ENCODE peak calls at places on chromosomes 5 and 9, in ten cellular contexts. Q is endodermal cell; C is H9; A is activated CD8-positive, alpha-beta T cell treated with anti-CD3 and anti-CD28 coated beads for 36 hours; G is pancreas; S is A549; K is B cell; O is glutamatergic neuron; E is astrocyte of the spinal cord; B is upper lobe of right lung. Y is an unnamed sample.

GRCh38 chr5:179766021-179766725 is 27.6 kb upstream of the LTC4S start:
- DNase-seq in O (no peak), G (no peak), B (no peak), Q (no peak), C (no peak), E (peak), S (no peak), K (no peak), A (no peak), Y (no peak)

GRCh38 chr5:91305640-91306039 is 77.5 kb downstream of the ARRDC3 start:
- DNase-seq in A (no peak), C (no peak), Q (no peak), G (no peak), O (no peak), E (no peak), S (no peak), B (no peak), K (no peak), Y (no peak)

GRCh38 chr9:120940573-120940972 is 14.0 kb upstream of the TRAF1 start:
- DNase-seq in A (no peak), E (no peak), O (no peak), K (no peak), B (no peak), G (no peak), C (no peak), Q (no peak), S (no peak), Y (no peak)

GRCh38 chr5:16013334-16014065 is 166.1 kb downstream of the MARCHF11 start:
- DNase-seq in S (no peak), K (no peak), C (no peak), B (no peak), O (no peak), A (no peak), G (no peak), E (no peak), Q (no peak), Y (no peak)

GRCh38 chr5:23440703-23441102 is 66.7 kb upstream of the PRDM9 start:
- DNase-seq in A (no peak), S (no peak), E (no peak), C (no peak), G (no peak), O (no peak), B (no peak), Q (no peak), K (no peak), Y (no peak)

GRCh38 chr9:135080286-135081263 is 6.9 kb upstream of the OLFM1 start:
- DNase-seq in B (peak), C (peak), E (no peak), A (no peak), S (no peak), K (no peak), O (peak), Q (no peak), G (no peak), Y (no peak)

GRCh38 chr9:5799314-5799713 is 33.6 kb downstream of the ERMP1 start:
- DNase-seq in A (peak), Q (no peak), C (no peak), K (peak), S (peak), B (no peak), G (peak), O (no peak), E (peak), Y (no peak)

GRCh38 chr9:121725008-121725795 is 73.8 kb downstream of the DAB2IP start:
- DNase-seq in O (peak), S (no peak), G (peak), C (no peak), B (peak), K (no peak), E (peak), A (no peak), Q (no peak), Y (no peak)

GRCh38 chr9:127177682-127178265 is 55.3 kb upstream of the ANGPTL2 start:
- DNase-seq in K (no peak), A (no peak), E (no peak), B (peak), Q (peak), C (peak), S (no peak), G (no peak), O (peak), Y (no peak)

GRCh38 chr5:62727184-62727583 is 148.6 kb downstream of the LRRC70 start:
- DNase-seq in K (no peak), Q (no peak), C (no peak), G (no peak), S (no peak), A (no peak), E (no peak), B (no peak), O (no peak), Y (no peak)

GRCh38 chr9:38682713-38683112 is 37.2 kb downstream of the FAM240B start:
- DNase-seq in O (no peak), S (peak), K (no peak), C (no peak), A (no peak), E (peak), B (no peak), Q (peak), G (no peak), Y (no peak)

GRCh38 chr5:127741412-127741811 is 38.2 kb downstream of the CCDC192 start:
- DNase-seq in K (no peak), A (no peak), Q (no peak), C (no peak), E (no peak), G (no peak), B (no peak), S (no peak), O (no peak), Y (no peak)

GRCh38 chr9:136564379-136564988 is 18.6 kb upstream of the NOTCH1 start:
- DNase-seq in Q (peak), B (peak), S (no peak), E (peak), G (no peak), A (no peak), K (no peak), C (no peak), O (no peak), Y (peak)

GRCh38 chr9:673264-673965 is 168.1 kb upstream of the DMRT1 start:
- DNase-seq in A (no peak), E (no peak), Q (no peak), K (no peak), S (no peak), G (no peak), C (no peak), O (no peak), B (no peak), Y (no peak)

GRCh38 chr9:123867034-123867433 is 62.9 kb downstream of the DENND1A start:
- DNase-seq in G (no peak), A (no peak), O (no peak), Q (no peak), K (peak), C (no peak), S (no peak), B (no peak), E (no peak), Y (no peak)

GRCh38 chr5:40594811-40595210 is 84.9 kb upstream of the PTGER4 start:
- DNase-seq in E (peak), A (no peak), K (no peak), S (no peak), O (no peak), B (no peak), G (no peak), Q (no peak), C (no peak), Y (no peak)

GRCh38 chr5:67149933-67150523 is 46.6 kb downstream of the CD180 start:
- DNase-seq in B (no peak), A (no peak), K (no peak), G (no peak), E (peak), O (no peak), C (no peak), S (no peak), Q (no peak), Y (no peak)

GRCh38 chr9:129175825-129176633 is 2.0 kb downstream of the IER5L start:
- DNase-seq in Q (peak), O (peak), E (peak), C (peak), K (peak), A (peak), B (peak), G (peak), S (peak), Y (peak)

GRCh38 chr5:120052916-120053828 is 410.9 kb upstream of the PRR16 start:
- DNase-seq in B (no peak), K (no peak), S (no peak), E (no peak), Q (no peak), A (no peak), G (no peak), C (no peak), O (no peak), Y (no peak)

DNA sequence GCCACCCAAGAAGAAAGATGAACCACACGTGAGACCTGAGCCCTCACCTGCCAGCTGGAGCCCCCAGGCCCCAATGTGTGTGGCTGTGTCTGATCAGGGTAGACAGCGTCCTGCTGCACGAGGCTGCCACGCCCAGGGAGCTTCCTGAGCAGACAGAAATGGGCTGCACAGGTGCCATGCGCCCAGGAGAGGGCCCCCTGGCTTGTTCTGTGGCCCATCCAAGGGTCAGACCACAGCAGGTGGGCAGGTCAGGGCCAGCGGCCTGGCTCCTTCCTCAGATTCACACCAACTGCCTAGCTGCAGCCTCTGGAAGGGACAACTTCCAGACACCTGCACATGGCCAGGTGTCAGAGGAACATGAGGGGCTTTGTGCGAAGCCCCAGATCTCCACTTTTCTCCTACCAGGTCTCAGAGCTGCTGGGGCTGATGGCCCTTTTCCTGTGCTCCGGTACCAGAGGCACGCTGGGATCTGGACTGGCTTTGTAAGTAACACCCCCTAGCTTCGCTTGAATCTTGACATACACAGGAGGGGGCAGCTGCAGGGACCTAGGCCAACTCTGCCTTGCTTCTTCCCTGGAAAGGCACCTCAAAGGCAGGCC is 10.8 kb downstream of the SARDH start:
- DNase-seq in S (no peak), E (no peak), G (peak), O (peak), B (peak), Q (peak), C (peak), K (no peak), A (no peak), Y (peak)
- TF ChIP-seq CTCF in S (no peak), E (no peak), G (no peak), O (no peak), B (no peak), Q (no peak), C (peak), K (no peak), A (no peak), Y (no peak)

GRCh38 chr5:132060501-132061161 is at the start of gene IL3:
- DNase-seq in E (no peak), Q (peak), C (peak), G (peak), O (peak), A (peak), S (no peak), K (no peak), B (peak), Y (no peak)
- TF ChIP-seq CTCF in E (no peak), Q (no peak), C (no peak), G (no peak), O (no peak), A (no peak), S (no peak), K (no peak), B (no peak), Y (no peak)

GRCh38 chr9:131419029-131419614 is 25.2 kb downstream of the PRRC2B start:
- DNase-seq in O (no peak), K (no peak), B (no peak), Q (no peak), G (no peak), A (peak), E (no peak), S (no peak), C (no peak), Y (no peak)

GRCh38 chr9:131421691-131422090 is 27.8 kb downstream of the PRRC2B start:
- DNase-seq in O (no peak), Q (no peak), B (no peak), K (no peak), S (no peak), E (no peak), C (no peak), G (no peak), A (no peak), Y (no peak)

GRCh38 chr9:131419716-131420115 is 25.8 kb downstream of the PRRC2B start:
- DNase-seq in B (no peak), C (no peak), S (no peak), O (no peak), E (no peak), K (no peak), A (no peak), G (no peak), Q (no peak), Y (no peak)

GRCh38 chr9:131422241-131422792 is 28.4 kb downstream of the PRRC2B start:
- DNase-seq in E (no peak), G (peak), B (peak), Q (no peak), S (peak), C (no peak), K (no peak), A (no peak), O (no peak), Y (no peak)

DNA sequence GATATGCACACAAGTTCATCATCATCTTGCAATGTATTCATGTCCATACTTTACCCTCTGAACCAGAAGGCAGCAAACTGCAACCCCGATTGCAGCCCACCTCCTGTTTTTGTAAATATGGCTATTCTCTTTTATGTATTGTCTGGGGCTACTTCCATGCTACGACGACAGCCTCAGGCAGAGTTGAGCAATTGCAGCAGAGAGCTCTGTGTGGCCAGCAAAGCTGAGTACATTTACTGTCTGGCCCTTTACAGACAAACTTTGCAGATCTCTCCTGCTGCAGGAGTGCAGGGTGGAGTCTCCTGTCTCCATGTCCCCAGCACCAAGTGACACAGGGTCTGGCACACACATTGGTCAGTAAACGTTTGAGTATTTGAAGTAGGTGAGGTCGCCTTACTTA is 27.0 kb downstream of the PRRC2B start:
- DNase-seq in E (peak), K (no peak), O (peak), Q (no peak), A (no peak), B (no peak), C (no peak), S (peak), G (no peak), Y (no peak)
- TF ChIP-seq CTCF in E (peak), K (no peak), O (no peak), Q (peak), A (no peak), B (peak), C (no peak), S (no peak), G (no peak), Y (no peak)

DNA sequence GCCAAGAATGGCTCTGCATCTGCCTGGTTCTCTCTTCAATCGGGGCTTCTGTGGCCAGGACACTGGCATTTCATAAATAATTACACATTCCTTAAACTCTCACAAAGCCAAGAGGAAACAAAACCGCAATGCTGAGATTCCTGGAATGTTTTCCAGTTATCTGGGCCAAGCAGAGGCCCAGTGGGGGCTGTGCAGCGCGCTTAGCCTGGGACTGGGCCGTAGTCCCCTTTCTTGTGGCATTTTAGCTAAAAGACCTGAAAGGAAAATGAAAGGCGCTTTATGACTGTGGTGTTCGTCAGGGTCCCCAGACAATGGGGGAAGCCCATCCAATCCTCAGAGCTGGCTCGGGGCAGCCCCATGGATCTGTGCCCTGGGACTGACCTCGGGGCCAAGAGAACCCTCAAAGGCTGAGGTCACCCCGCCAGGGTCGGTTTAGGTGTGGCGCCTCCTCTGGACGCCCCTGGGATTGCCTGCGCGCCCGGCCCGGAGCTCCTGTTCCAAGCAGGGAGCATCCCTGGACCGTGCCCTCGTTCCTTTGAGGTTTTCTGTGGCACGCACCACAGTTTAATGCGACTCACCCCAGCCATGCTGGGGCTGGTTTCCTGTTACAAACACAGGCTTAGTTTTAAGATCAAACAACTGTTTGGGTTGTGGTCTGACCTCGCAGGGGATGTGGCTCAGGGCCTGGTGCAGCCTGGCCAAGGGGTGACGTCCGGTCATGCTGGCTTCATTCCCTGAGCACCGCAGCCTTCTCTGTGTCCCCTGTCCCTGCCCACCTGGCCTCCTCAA is 51.5 kb upstream of the NKD2 start:
- DNase-seq in Q (no peak), O (no peak), S (peak), C (peak), K (no peak), A (peak), E (peak), B (peak), G (peak), Y (no peak)
- TF ChIP-seq CTCF in Q (peak), O (peak), S (no peak), C (peak), K (no peak), A (no peak), E (peak), B (peak), G (no peak), Y (peak)

GRCh38 chr9:96386157-96386556 is 2.6 kb upstream of the SLC35D2 start:
- DNase-seq in S (no peak), G (no peak), B (no peak), A (no peak), K (no peak), C (no peak), E (no peak), O (no peak), Q (no peak), Y (no peak)
- TF ChIP-seq CTCF in S (no peak), G (no peak), B (no peak), A (no peak), K (no peak), C (no peak), E (no peak), O (no peak), Q (no peak), Y (no peak)

GRCh38 chr5:132392411-132392810 is 22.9 kb downstream of the SLC22A5 start:
- DNase-seq in Q (peak), O (no peak), B (no peak), S (no peak), G (no peak), K (no peak), C (no peak), A (no peak), E (no peak), Y (no peak)

GRCh38 chr5:132392978-132393825 is 23.7 kb downstream of the SLC22A5 start:
- DNase-seq in B (no peak), S (no peak), E (no peak), G (no peak), K (no peak), A (no peak), Q (no peak), C (no peak), O (no peak), Y (no peak)

GRCh38 chr5:132397224-132397623 is 27.7 kb downstream of the SLC22A5 start:
- DNase-seq in O (no peak), G (no peak), A (no peak), E (no peak), Q (no peak), B (no peak), S (no peak), C (no peak), K (no peak), Y (no peak)

GRCh38 chr5:132396589-132397001 is 27.1 kb downstream of the SLC22A5 start:
- DNase-seq in K (no peak), Q (no peak), O (no peak), G (no peak), A (no peak), C (no peak), E (no peak), B (no peak), S (no peak), Y (no peak)

GRCh38 chr5:132394681-132395259 is 25.3 kb downstream of the SLC22A5 start:
- DNase-seq in E (no peak), O (no peak), K (peak), S (no peak), A (no peak), G (no peak), C (no peak), Q (peak), B (no peak), Y (peak)
- TF ChIP-seq CTCF in E (no peak), O (no peak), K (no peak), S (no peak), A (no peak), G (no peak), C (no peak), Q (no peak), B (no peak), Y (no peak)

GRCh38 chr5:7872517-7873149 is 3.7 kb downstream of the MTRR start:
- DNase-seq in G (no peak), O (no peak), K (no peak), B (no peak), C (no peak), E (no peak), A (no peak), S (no peak), Q (no peak), Y (no peak)

GRCh38 chr5:7873216-7873615 is 4.3 kb downstream of the MTRR start:
- DNase-seq in G (no peak), C (no peak), O (no peak), S (no peak), K (no peak), E (no peak), Q (no peak), A (peak), B (no peak), Y (no peak)

GRCh38 chr5:7868773-7869473 is at the start of the genes FASTKD3 and MTRR:
- DNase-seq in S (peak), A (peak), K (peak), Q (peak), O (peak), G (peak), E (peak), B (peak), C (peak), Y (peak)

GRCh38 chr5:7869474-7870136 is 657 bp downstream of the MTRR start:
- DNase-seq in O (no peak), C (no peak), G (no peak), A (peak), Q (no peak), K (peak), S (no peak), B (peak), E (no peak), Y (no peak)

DNA sequence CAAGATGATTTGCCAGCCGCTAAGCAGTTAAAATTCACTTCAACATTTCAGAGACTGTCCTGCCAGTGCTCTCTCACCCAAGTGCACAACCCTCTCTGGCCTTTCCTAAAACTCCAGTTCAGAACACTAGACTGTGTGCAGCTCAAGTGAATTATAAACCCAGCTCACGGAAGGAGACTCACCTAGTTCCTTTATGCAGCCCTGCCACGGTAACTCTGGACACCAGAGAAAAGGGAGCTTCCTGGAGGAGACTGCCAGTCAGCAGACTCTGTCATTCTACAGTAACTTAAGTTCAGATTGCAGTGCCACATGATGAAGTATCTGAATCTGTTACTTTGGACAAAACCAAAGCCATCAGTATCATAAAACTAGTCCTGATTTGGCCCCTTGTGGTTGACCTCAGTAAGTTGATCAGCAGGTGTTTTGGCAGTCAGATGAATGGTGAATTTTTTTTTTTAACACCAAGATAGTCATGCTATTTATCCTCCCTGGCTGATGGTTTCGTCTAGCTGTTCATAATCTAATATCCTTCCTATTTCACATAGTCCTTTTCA is 2.7 kb downstream of the MTRR start:
- DNase-seq in S (no peak), B (no peak), O (no peak), E (no peak), K (no peak), A (peak), C (no peak), Q (no peak), G (no peak), Y (no peak)
- TF ChIP-seq CTCF in S (no peak), B (no peak), O (no peak), E (no peak), K (no peak), A (no peak), C (no peak), Q (peak), G (no peak), Y (no peak)

GRCh38 chr5:98349990-98350365 is 423.5 kb upstream of the RGMB start:
- DNase-seq in G (no peak), E (no peak), A (no peak), Q (no peak), O (no peak), B (no peak), S (no peak), C (no peak), K (no peak), Y (no peak)
- TF ChIP-seq CTCF in G (no peak), E (no peak), A (no peak), Q (peak), O (no peak), B (no peak), S (no peak), C (no peak), K (no peak), Y (no peak)

Y was measured in nephron progenitor cell.